ENCODE peak calls at places on chromosomes 4 and X, in ten cellular contexts. One of them, this sample, is unnamed.

GRCh38 chr4:183431614-183432013 is 12.8 kb upstream of the CDKN2AIP start:
- DNase-seq in B cell: no peak
- DNase-seq in CD14-positive monocyte: no peak
- DNase-seq in GM10248: no peak
- DNase-seq in left lung: no peak
- DNase-seq in hepatocyte: no peak
- DNase-seq in Calu3: no peak
- DNase-seq in OCI-LY7: no peak
- DNase-seq in lower leg skin: no peak
- DNase-seq in omental fat pad: no peak
- DNase-seq in this sample: no peak

GRCh38 chr4:169756971-169757574 is 671 bp downstream of the HPF1 start:
- DNase-seq in B cell: no peak
- DNase-seq in CD14-positive monocyte: no peak
- DNase-seq in GM10248: no peak
- DNase-seq in left lung: no peak
- DNase-seq in hepatocyte: no peak
- DNase-seq in Calu3: no peak
- DNase-seq in OCI-LY7: no peak
- DNase-seq in lower leg skin: no peak
- DNase-seq in omental fat pad: peak; percentile 24
- DNase-seq in this sample: no peak

GRCh38 chrX:68180501-68181061 is 252.7 kb downstream of the OPHN1 start:
- DNase-seq in B cell: no peak
- DNase-seq in CD14-positive monocyte: no peak
- DNase-seq in GM10248: no peak
- DNase-seq in left lung: no peak
- DNase-seq in hepatocyte: no peak
- DNase-seq in Calu3: no peak
- DNase-seq in OCI-LY7: no peak
- DNase-seq in lower leg skin: no peak
- DNase-seq in omental fat pad: no peak
- DNase-seq in this sample: no peak

GRCh38 chr4:96354036-96354712 is 514.3 kb downstream of the PDHA2 start:
- DNase-seq in B cell: no peak
- DNase-seq in CD14-positive monocyte: no peak
- DNase-seq in GM10248: no peak
- DNase-seq in left lung: no peak
- DNase-seq in hepatocyte: peak; percentile 10
- DNase-seq in Calu3: no peak
- DNase-seq in OCI-LY7: no peak
- DNase-seq in lower leg skin: no peak
- DNase-seq in omental fat pad: no peak
- DNase-seq in this sample: no peak

GRCh38 chrX:1316527-1316926 is 20.1 kb upstream of the IL3RA start:
- DNase-seq in B cell: no peak
- DNase-seq in CD14-positive monocyte: peak; percentile 99
- DNase-seq in GM10248: peak; percentile 6
- DNase-seq in left lung: peak; percentile 88
- DNase-seq in hepatocyte: no peak
- DNase-seq in Calu3: no peak
- DNase-seq in OCI-LY7: no peak
- DNase-seq in lower leg skin: peak; percentile 65
- DNase-seq in omental fat pad: no peak
- DNase-seq in this sample: peak; percentile 53

GRCh38 chrX:40169193-40170086 is 71.7 kb upstream of the BCOR start:
- DNase-seq in B cell: peak; percentile 84
- DNase-seq in CD14-positive monocyte: peak; percentile 84
- DNase-seq in GM10248: peak; percentile 68
- DNase-seq in left lung: no peak
- DNase-seq in hepatocyte: peak; percentile 92
- DNase-seq in Calu3: peak; percentile 78
- DNase-seq in OCI-LY7: peak; percentile 92
- DNase-seq in lower leg skin: no peak
- DNase-seq in omental fat pad: no peak
- DNase-seq in this sample: peak; percentile 92

GRCh38 chr4:125085-125820 is 952 bp downstream of the ZNF718 start:
- DNase-seq in B cell: no peak
- DNase-seq in CD14-positive monocyte: no peak
- DNase-seq in GM10248: peak; percentile 60
- DNase-seq in left lung: peak; percentile 52
- DNase-seq in hepatocyte: peak; percentile 79
- DNase-seq in Calu3: peak; percentile 67
- DNase-seq in OCI-LY7: peak; percentile 44
- DNase-seq in lower leg skin: no peak
- DNase-seq in omental fat pad: peak; percentile 31
- DNase-seq in this sample: peak; percentile 53

GRCh38 chrX:69321789-69322188 is 156.5 kb upstream of the PJA1 start:
- DNase-seq in B cell: no peak
- DNase-seq in CD14-positive monocyte: no peak
- DNase-seq in GM10248: no peak
- DNase-seq in left lung: no peak
- DNase-seq in hepatocyte: no peak
- DNase-seq in Calu3: no peak
- DNase-seq in OCI-LY7: no peak
- DNase-seq in lower leg skin: no peak
- DNase-seq in omental fat pad: no peak
- DNase-seq in this sample: no peak

GRCh38 chrX:30308263-30309138 is 689 bp downstream of the NR0B1 start:
- DNase-seq in B cell: peak; percentile 14
- DNase-seq in CD14-positive monocyte: no peak
- DNase-seq in GM10248: peak; percentile 7
- DNase-seq in left lung: no peak
- DNase-seq in hepatocyte: peak; percentile 37
- DNase-seq in Calu3: no peak
- DNase-seq in OCI-LY7: no peak
- DNase-seq in lower leg skin: no peak
- DNase-seq in omental fat pad: no peak
- DNase-seq in this sample: no peak

GRCh38 chr4:6150046-6150735 is 50.2 kb downstream of the JAKMIP1 start:
- DNase-seq in B cell: no peak
- DNase-seq in CD14-positive monocyte: no peak
- DNase-seq in GM10248: no peak
- DNase-seq in left lung: no peak
- DNase-seq in hepatocyte: no peak
- DNase-seq in Calu3: no peak
- DNase-seq in OCI-LY7: no peak
- DNase-seq in lower leg skin: no peak
- DNase-seq in omental fat pad: no peak
- DNase-seq in this sample: no peak

GRCh38 chrX:50680990-50681389 is 133.0 kb downstream of the SHROOM4 start:
- DNase-seq in B cell: no peak
- DNase-seq in CD14-positive monocyte: no peak
- DNase-seq in GM10248: no peak
- DNase-seq in left lung: no peak
- DNase-seq in hepatocyte: no peak
- DNase-seq in Calu3: peak; percentile 5
- DNase-seq in OCI-LY7: no peak
- DNase-seq in lower leg skin: no peak
- DNase-seq in omental fat pad: no peak
- DNase-seq in this sample: no peak
- TF ChIP-seq CTCF in B cell: no peak
- TF ChIP-seq CTCF in CD14-positive monocyte: no peak
- TF ChIP-seq CTCF in GM10248: no peak
- TF ChIP-seq CTCF in left lung: peak; percentile 27
- TF ChIP-seq CTCF in hepatocyte: peak; percentile 22
- TF ChIP-seq CTCF in Calu3: no peak
- TF ChIP-seq CTCF in OCI-LY7: no peak
- TF ChIP-seq CTCF in lower leg skin: no peak
- TF ChIP-seq CTCF in omental fat pad: no peak
- TF ChIP-seq CTCF in this sample: no peak

GRCh38 chr4:127482049-127482448 is 150.7 kb upstream of the INTU start:
- DNase-seq in B cell: no peak
- DNase-seq in CD14-positive monocyte: no peak
- DNase-seq in GM10248: no peak
- DNase-seq in left lung: no peak
- DNase-seq in hepatocyte: no peak
- DNase-seq in Calu3: no peak
- DNase-seq in OCI-LY7: no peak
- DNase-seq in lower leg skin: no peak
- DNase-seq in omental fat pad: no peak
- DNase-seq in this sample: no peak

GRCh38 chr4:127484101-127484500 is 148.7 kb upstream of the INTU start:
- DNase-seq in B cell: no peak
- DNase-seq in CD14-positive monocyte: no peak
- DNase-seq in GM10248: no peak
- DNase-seq in left lung: no peak
- DNase-seq in hepatocyte: no peak
- DNase-seq in Calu3: no peak
- DNase-seq in OCI-LY7: no peak
- DNase-seq in lower leg skin: no peak
- DNase-seq in omental fat pad: no peak
- DNase-seq in this sample: no peak

GRCh38 chr4:127479031-127479622 is 153.6 kb upstream of the INTU start:
- DNase-seq in B cell: no peak
- DNase-seq in CD14-positive monocyte: no peak
- DNase-seq in GM10248: no peak
- DNase-seq in left lung: no peak
- DNase-seq in hepatocyte: peak; percentile 68
- DNase-seq in Calu3: no peak
- DNase-seq in OCI-LY7: peak; percentile 30
- DNase-seq in lower leg skin: no peak
- DNase-seq in omental fat pad: no peak
- DNase-seq in this sample: no peak
- TF ChIP-seq CTCF in B cell: peak; percentile 35
- TF ChIP-seq CTCF in CD14-positive monocyte: peak; percentile 59
- TF ChIP-seq CTCF in GM10248: peak; percentile 47
- TF ChIP-seq CTCF in left lung: no peak
- TF ChIP-seq CTCF in hepatocyte: peak; percentile 75
- TF ChIP-seq CTCF in Calu3: no peak
- TF ChIP-seq CTCF in OCI-LY7: peak; percentile 88
- TF ChIP-seq CTCF in lower leg skin: no peak
- TF ChIP-seq CTCF in omental fat pad: no peak
- TF ChIP-seq CTCF in this sample: peak; percentile 58

DNA sequence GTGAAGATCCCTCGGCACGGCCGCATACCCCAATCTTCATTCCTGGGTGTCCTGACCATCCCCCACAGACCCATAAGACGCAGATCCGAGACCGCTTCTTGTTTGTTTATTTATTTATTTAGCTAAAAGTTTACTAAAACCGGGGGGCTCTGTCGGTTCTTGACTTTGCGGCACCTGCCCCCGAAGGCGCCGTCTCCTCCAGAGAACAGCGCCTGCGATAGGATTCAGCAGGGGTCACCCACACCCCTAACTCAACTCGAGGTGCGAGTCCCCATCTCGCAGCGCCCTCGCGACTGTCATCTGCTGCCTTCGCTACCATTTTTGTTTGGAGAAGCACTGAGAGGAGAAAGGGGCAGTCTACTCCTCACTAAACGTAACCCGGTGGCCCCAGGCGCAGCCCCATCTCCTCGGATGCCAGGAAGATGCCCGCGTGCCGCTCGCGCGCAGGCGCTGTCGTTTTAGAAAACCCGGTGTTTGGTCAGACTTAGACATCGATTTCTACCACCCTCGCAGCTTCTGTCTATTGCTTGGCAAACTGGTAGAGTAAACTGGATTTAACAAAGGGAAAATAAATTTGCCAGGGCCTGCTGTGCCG is 18.9 kb upstream of the GPR101 start:
- DNase-seq in B cell: no peak
- DNase-seq in CD14-positive monocyte: no peak
- DNase-seq in GM10248: no peak
- DNase-seq in left lung: no peak
- DNase-seq in hepatocyte: no peak
- DNase-seq in Calu3: no peak
- DNase-seq in OCI-LY7: no peak
- DNase-seq in lower leg skin: no peak
- DNase-seq in omental fat pad: no peak
- DNase-seq in this sample: peak; percentile 45
- TF ChIP-seq CTCF in B cell: peak; percentile 45
- TF ChIP-seq CTCF in CD14-positive monocyte: peak; percentile 3
- TF ChIP-seq CTCF in GM10248: no peak
- TF ChIP-seq CTCF in left lung: peak; percentile 6
- TF ChIP-seq CTCF in hepatocyte: no peak
- TF ChIP-seq CTCF in Calu3: no peak
- TF ChIP-seq CTCF in OCI-LY7: peak; percentile 38
- TF ChIP-seq CTCF in lower leg skin: no peak
- TF ChIP-seq CTCF in omental fat pad: no peak
- TF ChIP-seq CTCF in this sample: no peak

GRCh38 chr4:77146426-77147399 is 10.3 kb upstream of the CCNG2 start:
- DNase-seq in B cell: no peak
- DNase-seq in CD14-positive monocyte: no peak
- DNase-seq in GM10248: no peak
- DNase-seq in left lung: no peak
- DNase-seq in hepatocyte: peak; percentile 29
- DNase-seq in Calu3: no peak
- DNase-seq in OCI-LY7: peak; percentile 59
- DNase-seq in lower leg skin: no peak
- DNase-seq in omental fat pad: no peak
- DNase-seq in this sample: no peak

GRCh38 chr4:77142642-77143020 is 14.4 kb upstream of the CCNG2 start:
- DNase-seq in B cell: no peak
- DNase-seq in CD14-positive monocyte: no peak
- DNase-seq in GM10248: no peak
- DNase-seq in left lung: no peak
- DNase-seq in hepatocyte: no peak
- DNase-seq in Calu3: no peak
- DNase-seq in OCI-LY7: no peak
- DNase-seq in lower leg skin: no peak
- DNase-seq in omental fat pad: no peak
- DNase-seq in this sample: no peak

GRCh38 chr4:77147400-77147782 is 9.6 kb upstream of the CCNG2 start:
- DNase-seq in B cell: no peak
- DNase-seq in CD14-positive monocyte: no peak
- DNase-seq in GM10248: no peak
- DNase-seq in left lung: no peak
- DNase-seq in hepatocyte: no peak
- DNase-seq in Calu3: no peak
- DNase-seq in OCI-LY7: no peak
- DNase-seq in lower leg skin: no peak
- DNase-seq in omental fat pad: no peak
- DNase-seq in this sample: no peak

GRCh38 chr4:77145806-77146425 is 11.1 kb upstream of the CCNG2 start:
- DNase-seq in B cell: no peak
- DNase-seq in CD14-positive monocyte: no peak
- DNase-seq in GM10248: no peak
- DNase-seq in left lung: no peak
- DNase-seq in hepatocyte: no peak
- DNase-seq in Calu3: no peak
- DNase-seq in OCI-LY7: peak; percentile 45
- DNase-seq in lower leg skin: no peak
- DNase-seq in omental fat pad: no peak
- DNase-seq in this sample: no peak

DNA sequence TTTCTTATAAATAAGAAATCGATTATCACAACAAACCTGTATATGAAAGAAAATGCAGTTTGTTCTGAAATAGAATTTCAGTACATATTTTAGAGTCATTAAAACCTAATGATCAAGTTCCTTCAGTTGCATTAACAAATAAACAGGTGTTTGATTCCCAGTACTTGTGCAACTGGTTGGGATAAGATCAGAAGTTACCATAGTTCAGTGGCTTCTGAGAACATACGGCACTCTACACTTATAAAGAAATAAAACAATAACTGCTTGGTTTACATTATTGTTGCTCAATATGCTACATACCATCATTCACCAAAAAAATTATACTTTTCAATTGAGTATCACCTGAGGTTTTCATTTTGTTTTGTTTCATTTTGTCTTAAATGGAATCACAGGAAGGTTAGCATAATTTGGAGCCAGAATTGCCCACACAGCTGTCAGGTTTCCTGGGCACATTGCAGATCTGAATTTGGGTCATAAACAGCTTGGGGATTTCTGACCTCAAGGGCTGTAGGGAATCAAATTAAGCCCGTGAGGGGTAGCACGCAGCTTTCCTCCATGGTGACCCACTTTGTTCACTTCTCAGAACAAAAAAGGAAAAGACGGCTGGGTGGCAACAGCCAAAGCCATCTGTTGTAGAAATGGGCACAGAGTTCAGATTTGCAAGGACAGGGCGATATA is 14.9 kb upstream of the CCNG2 start:
- DNase-seq in B cell: no peak
- DNase-seq in CD14-positive monocyte: no peak
- DNase-seq in GM10248: no peak
- DNase-seq in left lung: no peak
- DNase-seq in hepatocyte: no peak
- DNase-seq in Calu3: no peak
- DNase-seq in OCI-LY7: no peak
- DNase-seq in lower leg skin: no peak
- DNase-seq in omental fat pad: no peak
- DNase-seq in this sample: no peak
- TF ChIP-seq CTCF in B cell: no peak
- TF ChIP-seq CTCF in CD14-positive monocyte: no peak
- TF ChIP-seq CTCF in GM10248: no peak
- TF ChIP-seq CTCF in left lung: no peak
- TF ChIP-seq CTCF in hepatocyte: no peak
- TF ChIP-seq CTCF in Calu3: no peak
- TF ChIP-seq CTCF in OCI-LY7: no peak
- TF ChIP-seq CTCF in lower leg skin: no peak
- TF ChIP-seq CTCF in omental fat pad: no peak
- TF ChIP-seq CTCF in this sample: no peak